ENCODE peak calls at places on chromosomes 7 and 10, in six cellular contexts. One of them, this sample, is unnamed.
A peak's percentile ranks its signal among the peaks of the same experiment; 100 is the strongest.

GRCh38 chr10:124647421-124648130 is 96.6 kb downstream of the FAM53B start:
- DNase-seq in right lobe of liver: peak; percentile 68
- DNase-seq in brain microvascular endothelial cell: peak; percentile 28
- DNase-seq in GM06990: peak; percentile 61
- DNase-seq in heart left ventricle: peak; percentile 75
- DNase-seq in neural progenitor cell: no peak
- DNase-seq in this sample: no peak

GRCh38 chr7:105131033-105131656 is 117.1 kb downstream of the KMT2E start:
- DNase-seq in right lobe of liver: no peak
- DNase-seq in GM06990: no peak
- DNase-seq in brain microvascular endothelial cell: peak; percentile 48
- DNase-seq in heart left ventricle: no peak
- DNase-seq in neural progenitor cell: no peak
- DNase-seq in this sample: no peak

GRCh38 chr10:124035928-124036558 is 57.4 kb downstream of the CHST15 start:
- DNase-seq in heart left ventricle: peak; percentile 37
- DNase-seq in neural progenitor cell: no peak
- DNase-seq in brain microvascular endothelial cell: no peak
- DNase-seq in right lobe of liver: peak; percentile 83
- DNase-seq in GM06990: peak; percentile 86
- DNase-seq in this sample: no peak

GRCh38 chr10:57014758-57015157 is 653.7 kb upstream of the ZWINT start:
- DNase-seq in GM06990: no peak
- DNase-seq in brain microvascular endothelial cell: no peak
- DNase-seq in neural progenitor cell: no peak
- DNase-seq in right lobe of liver: no peak
- DNase-seq in heart left ventricle: no peak
- DNase-seq in this sample: no peak

GRCh38 chr7:36280840-36281812 is 108.5 kb upstream of the ANLN start:
- DNase-seq in neural progenitor cell: peak; percentile 62
- DNase-seq in GM06990: peak; percentile 33
- DNase-seq in brain microvascular endothelial cell: peak; percentile 88
- DNase-seq in heart left ventricle: peak; percentile 60
- DNase-seq in right lobe of liver: peak; percentile 79
- DNase-seq in this sample: peak; percentile 87

GRCh38 chr10:119713744-119714483 is 11.9 kb upstream of the INPP5F start:
- DNase-seq in GM06990: no peak
- DNase-seq in neural progenitor cell: no peak
- DNase-seq in right lobe of liver: no peak
- DNase-seq in heart left ventricle: no peak
- DNase-seq in brain microvascular endothelial cell: no peak
- DNase-seq in this sample: no peak

GRCh38 chr7:25638590-25638989 is 410.3 kb upstream of the NPVF start:
- DNase-seq in neural progenitor cell: no peak
- DNase-seq in heart left ventricle: no peak
- DNase-seq in right lobe of liver: no peak
- DNase-seq in GM06990: no peak
- DNase-seq in brain microvascular endothelial cell: no peak
- DNase-seq in this sample: no peak

GRCh38 chr7:73703649-73703984 is 15.9 kb downstream of the STX1A start:
- DNase-seq in GM06990: no peak
- DNase-seq in neural progenitor cell: no peak
- DNase-seq in brain microvascular endothelial cell: no peak
- DNase-seq in right lobe of liver: no peak
- DNase-seq in heart left ventricle: no peak
- DNase-seq in this sample: no peak

GRCh38 chr10:110340821-110341220 is 36.1 kb upstream of the SMNDC1 start:
- DNase-seq in heart left ventricle: no peak
- DNase-seq in right lobe of liver: no peak
- DNase-seq in GM06990: no peak
- DNase-seq in neural progenitor cell: no peak
- DNase-seq in brain microvascular endothelial cell: no peak
- DNase-seq in this sample: no peak

GRCh38 chr10:51311232-51311631 is 236.9 kb downstream of the PRKG1 start:
- DNase-seq in heart left ventricle: no peak
- DNase-seq in neural progenitor cell: no peak
- DNase-seq in GM06990: no peak
- DNase-seq in right lobe of liver: no peak
- DNase-seq in brain microvascular endothelial cell: no peak
- DNase-seq in this sample: no peak

GRCh38 chr10:17516376-17516775 is 62.0 kb upstream of the ST8SIA6 start:
- DNase-seq in neural progenitor cell: no peak
- DNase-seq in heart left ventricle: no peak
- DNase-seq in brain microvascular endothelial cell: no peak
- DNase-seq in right lobe of liver: no peak
- DNase-seq in GM06990: no peak
- DNase-seq in this sample: peak; percentile 79

GRCh38 chr10:79026806-79027146 is 42.0 kb upstream of the ZMIZ1 start:
- DNase-seq in heart left ventricle: no peak
- DNase-seq in GM06990: no peak
- DNase-seq in right lobe of liver: no peak
- DNase-seq in brain microvascular endothelial cell: no peak
- DNase-seq in neural progenitor cell: no peak
- DNase-seq in this sample: no peak

GRCh38 chr10:84837041-84837766 is 508.8 kb downstream of the CCSER2 start:
- DNase-seq in right lobe of liver: no peak
- DNase-seq in brain microvascular endothelial cell: no peak
- DNase-seq in neural progenitor cell: no peak
- DNase-seq in GM06990: no peak
- DNase-seq in heart left ventricle: peak; percentile 53
- DNase-seq in this sample: no peak

GRCh38 chr7:91264083-91264923 is at the start of gene FZD1:
- DNase-seq in GM06990: peak; percentile 92
- DNase-seq in brain microvascular endothelial cell: peak; percentile 97
- DNase-seq in heart left ventricle: peak; percentile 97
- DNase-seq in neural progenitor cell: peak; percentile 99
- DNase-seq in right lobe of liver: peak; percentile 96
- DNase-seq in this sample: peak; percentile 82

GRCh38 chr7:50217961-50218360 is 86.6 kb upstream of the IKZF1 start:
- DNase-seq in right lobe of liver: no peak
- DNase-seq in brain microvascular endothelial cell: no peak
- DNase-seq in heart left ventricle: no peak
- DNase-seq in GM06990: no peak
- DNase-seq in neural progenitor cell: no peak
- DNase-seq in this sample: no peak

GRCh38 chr10:28457110-28457509 is 75.8 kb upstream of the WAC start:
- DNase-seq in heart left ventricle: no peak
- DNase-seq in right lobe of liver: no peak
- DNase-seq in brain microvascular endothelial cell: no peak
- DNase-seq in neural progenitor cell: no peak
- DNase-seq in GM06990: no peak
- DNase-seq in this sample: no peak

GRCh38 chr10:121509776-121510175 is 88.5 kb downstream of the FGFR2 start:
- DNase-seq in right lobe of liver: no peak
- DNase-seq in neural progenitor cell: no peak
- DNase-seq in heart left ventricle: no peak
- DNase-seq in brain microvascular endothelial cell: no peak
- DNase-seq in GM06990: no peak
- DNase-seq in this sample: no peak

GRCh38 chr10:43679509-43679908 is 30.8 kb upstream of the ZNF32 start:
- DNase-seq in GM06990: no peak
- DNase-seq in neural progenitor cell: no peak
- DNase-seq in heart left ventricle: peak; percentile 54
- DNase-seq in brain microvascular endothelial cell: no peak
- DNase-seq in right lobe of liver: no peak
- DNase-seq in this sample: no peak

GRCh38 chr10:123007558-123008378 is 827 bp downstream of the IKZF5 start:
- DNase-seq in GM06990: no peak
- DNase-seq in neural progenitor cell: peak; percentile 62
- DNase-seq in heart left ventricle: no peak
- DNase-seq in brain microvascular endothelial cell: peak; percentile 62
- DNase-seq in right lobe of liver: peak; percentile 55
- DNase-seq in this sample: peak; percentile 35

GRCh38 chr10:14560274-14560673 is 214.4 kb downstream of the FAM107B start:
- DNase-seq in neural progenitor cell: peak; percentile 56
- DNase-seq in GM06990: no peak
- DNase-seq in brain microvascular endothelial cell: no peak
- DNase-seq in heart left ventricle: no peak
- DNase-seq in right lobe of liver: no peak
- DNase-seq in this sample: no peak

GRCh38 chr10:61907011-61907410 is 5.5 kb downstream of the ARID5B start:
- DNase-seq in neural progenitor cell: no peak
- DNase-seq in right lobe of liver: no peak
- DNase-seq in GM06990: no peak
- DNase-seq in heart left ventricle: no peak
- DNase-seq in brain microvascular endothelial cell: no peak
- DNase-seq in this sample: no peak

GRCh38 chr7:87000344-87000743 is 59.1 kb downstream of the ELAPOR2 start:
- DNase-seq in brain microvascular endothelial cell: no peak
- DNase-seq in heart left ventricle: no peak
- DNase-seq in GM06990: no peak
- DNase-seq in neural progenitor cell: no peak
- DNase-seq in right lobe of liver: no peak
- DNase-seq in this sample: no peak

GRCh38 chr10:13984647-13985155 is 346.0 kb downstream of the FRMD4A start:
- DNase-seq in neural progenitor cell: no peak
- DNase-seq in GM06990: no peak
- DNase-seq in brain microvascular endothelial cell: peak; percentile 82
- DNase-seq in heart left ventricle: no peak
- DNase-seq in right lobe of liver: no peak
- DNase-seq in this sample: no peak

GRCh38 chr7:126202177-126202576 is 1050.6 kb downstream of the GRM8 start:
- DNase-seq in GM06990: no peak
- DNase-seq in heart left ventricle: no peak
- DNase-seq in right lobe of liver: no peak
- DNase-seq in neural progenitor cell: no peak
- DNase-seq in brain microvascular endothelial cell: no peak
- DNase-seq in this sample: no peak

DNA sequence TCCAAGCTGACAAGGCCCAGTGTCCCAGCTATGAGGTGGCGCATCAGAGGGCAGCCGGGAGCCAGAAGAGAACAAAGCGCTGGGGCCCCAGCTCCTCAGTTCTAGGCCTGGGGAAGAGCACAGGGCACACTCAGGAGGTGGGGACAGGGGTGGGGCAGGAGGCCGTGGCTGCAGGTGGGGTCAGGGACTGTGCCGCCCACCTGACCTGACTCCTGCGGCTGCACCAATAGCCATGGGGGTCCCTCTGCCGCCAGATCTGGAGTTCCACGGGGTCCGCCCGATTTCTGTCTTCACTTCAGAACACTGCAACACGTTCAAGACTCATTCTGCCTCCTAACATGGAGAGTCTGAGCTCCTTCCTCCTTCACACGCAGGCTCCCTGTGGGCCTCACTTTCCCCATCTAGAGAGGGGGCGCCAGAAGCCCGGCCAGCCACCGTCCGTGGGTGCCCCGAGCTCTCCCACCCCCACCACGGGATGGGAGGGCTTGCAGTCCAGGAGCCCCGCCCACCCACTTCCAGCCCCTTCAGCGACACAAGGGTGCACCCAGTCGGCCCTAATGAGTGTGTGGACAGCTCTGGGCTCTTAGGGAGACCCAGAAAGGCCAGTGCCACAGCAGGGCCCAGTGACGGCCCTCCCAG is 278.3 kb downstream of the MAD1L1 start:
- DNase-seq in neural progenitor cell: no peak
- DNase-seq in brain microvascular endothelial cell: no peak
- DNase-seq in heart left ventricle: no peak
- DNase-seq in right lobe of liver: peak; percentile 7
- DNase-seq in GM06990: no peak
- DNase-seq in this sample: no peak
- TF ChIP-seq CTCF in neural progenitor cell: no peak
- TF ChIP-seq CTCF in brain microvascular endothelial cell: no peak
- TF ChIP-seq CTCF in heart left ventricle: no peak
- TF ChIP-seq CTCF in right lobe of liver: no peak
- TF ChIP-seq CTCF in GM06990: no peak
- TF ChIP-seq CTCF in this sample: no peak

GRCh38 chr7:108289852-108290251 is 159.7 kb upstream of the LAMB4 start:
- DNase-seq in right lobe of liver: no peak
- DNase-seq in brain microvascular endothelial cell: no peak
- DNase-seq in neural progenitor cell: no peak
- DNase-seq in GM06990: no peak
- DNase-seq in heart left ventricle: no peak
- DNase-seq in this sample: no peak
- H3K4me3 ChIP-seq in right lobe of liver: no peak overlapping the region
- H3K4me3 ChIP-seq in brain microvascular endothelial cell: no peak overlapping the region
- H3K4me3 ChIP-seq in neural progenitor cell: no peak overlapping the region
- H3K4me3 ChIP-seq in GM06990: no peak overlapping the region
- H3K4me3 ChIP-seq in heart left ventricle: no peak overlapping the region
- H3K4me3 ChIP-seq in this sample: no peak overlapping the region

GRCh38 chr10:133298466-133298865 is 10.2 kb downstream of the TUBGCP2 start:
- DNase-seq in right lobe of liver: no peak
- DNase-seq in GM06990: no peak
- DNase-seq in brain microvascular endothelial cell: no peak
- DNase-seq in neural progenitor cell: no peak
- DNase-seq in heart left ventricle: no peak
- DNase-seq in this sample: no peak

GRCh38 chr10:133299224-133299623 is 9.4 kb downstream of the TUBGCP2 start:
- DNase-seq in GM06990: no peak
- DNase-seq in right lobe of liver: no peak
- DNase-seq in heart left ventricle: no peak
- DNase-seq in neural progenitor cell: no peak
- DNase-seq in brain microvascular endothelial cell: no peak
- DNase-seq in this sample: no peak

GRCh38 chr10:133299738-133300137 is 8.9 kb downstream of the TUBGCP2 start:
- DNase-seq in GM06990: no peak
- DNase-seq in brain microvascular endothelial cell: no peak
- DNase-seq in neural progenitor cell: no peak
- DNase-seq in right lobe of liver: no peak
- DNase-seq in heart left ventricle: no peak
- DNase-seq in this sample: no peak

GRCh38 chr10:133295426-133296320 is 13.0 kb downstream of the TUBGCP2 start:
- DNase-seq in neural progenitor cell: no peak
- DNase-seq in GM06990: no peak
- DNase-seq in right lobe of liver: no peak
- DNase-seq in brain microvascular endothelial cell: no peak
- DNase-seq in heart left ventricle: no peak
- DNase-seq in this sample: no peak

DNA sequence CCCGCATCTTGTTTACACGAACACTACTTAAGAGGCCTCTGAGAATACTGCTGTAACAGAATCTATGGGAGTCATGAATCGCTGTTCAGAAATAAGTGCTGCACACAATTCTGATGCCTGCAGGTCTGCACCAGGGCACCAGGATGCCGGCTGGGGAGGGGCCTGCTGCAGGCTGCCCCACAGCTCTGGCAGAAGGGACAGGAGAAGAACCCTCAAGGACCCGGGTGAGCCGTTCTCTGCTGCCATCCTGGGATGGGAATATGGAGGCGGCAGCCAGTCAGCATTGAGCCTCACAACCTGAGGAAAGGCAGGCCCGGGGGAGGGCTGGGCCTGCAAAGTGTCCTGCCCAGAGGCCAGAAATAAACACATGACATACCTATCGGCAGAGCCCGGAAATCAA is 11.2 kb downstream of the TUBGCP2 start:
- DNase-seq in brain microvascular endothelial cell: no peak
- DNase-seq in GM06990: no peak
- DNase-seq in heart left ventricle: no peak
- DNase-seq in neural progenitor cell: no peak
- DNase-seq in right lobe of liver: no peak
- DNase-seq in this sample: no peak
- H3K36me3 ChIP-seq in brain microvascular endothelial cell: peaks cover 53% of the 10 kb centered on the region
- H3K36me3 ChIP-seq in GM06990: peaks cover 35% of the 10 kb centered on the region
- H3K36me3 ChIP-seq in heart left ventricle: peaks cover 34% of the 10 kb centered on the region
- H3K36me3 ChIP-seq in neural progenitor cell: no peaks in the 10 kb centered on the region
- H3K36me3 ChIP-seq in right lobe of liver: peaks cover 4% of the 10 kb centered on the region
- H3K36me3 ChIP-seq in this sample: peaks cover 2% of the 10 kb centered on the region

DNA sequence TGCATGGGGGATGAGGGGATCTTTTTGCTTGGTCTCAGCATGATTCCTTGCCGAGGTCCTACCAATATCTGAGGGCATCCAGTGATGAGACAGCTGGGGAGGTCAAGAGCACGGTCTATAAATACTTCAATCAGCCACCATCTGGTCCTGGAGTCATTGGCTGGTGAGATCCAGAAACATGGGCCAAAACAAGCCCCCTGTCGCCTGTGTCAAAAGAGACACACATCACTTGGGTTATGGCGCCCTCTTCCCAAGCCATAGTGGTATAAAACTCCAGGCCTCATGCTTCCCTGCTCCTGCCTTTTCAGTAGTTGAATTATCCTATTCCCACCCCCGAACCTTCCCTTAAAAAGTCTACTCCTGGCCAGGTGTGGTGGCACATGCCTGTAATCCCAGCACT is 60.9 kb downstream of the SLC35B4 start:
- DNase-seq in neural progenitor cell: peak; percentile 43
- DNase-seq in GM06990: no peak
- DNase-seq in heart left ventricle: no peak
- DNase-seq in brain microvascular endothelial cell: no peak
- DNase-seq in right lobe of liver: no peak
- DNase-seq in this sample: no peak
- TF ChIP-seq CTCF in neural progenitor cell: peak; percentile 32
- TF ChIP-seq CTCF in GM06990: no peak
- TF ChIP-seq CTCF in heart left ventricle: no peak
- TF ChIP-seq CTCF in brain microvascular endothelial cell: no peak
- TF ChIP-seq CTCF in right lobe of liver: no peak
- TF ChIP-seq CTCF in this sample: no peak